ENCODE peak calls at places on chromosomes 3 and 15, in five cellular contexts. One of them, this sample, is unnamed.

GRCh38 chr3:90241481-90241880 is 1134.1 kb downstream of the EPHA3 start:
- DNase-seq in RPMI7951: no peak
- DNase-seq in stimulated activated CD4-positive, alpha-beta T cell treated with anti-CD3 and anti-CD28 coated beads, Interleukin-2, amount 100 ng/mL, for 48 hours: no peak
- DNase-seq in erythroblast: no peak
- DNase-seq in nucleus accumbens: no peak
- DNase-seq in this sample: no peak

GRCh38 chr3:55893045-55893664 is 406.0 kb upstream of the WNT5A start:
- DNase-seq in RPMI7951: peak; percentile 46
- DNase-seq in stimulated activated CD4-positive, alpha-beta T cell treated with anti-CD3 and anti-CD28 coated beads, Interleukin-2, amount 100 ng/mL, for 48 hours: no peak
- DNase-seq in erythroblast: no peak
- DNase-seq in nucleus accumbens: no peak
- DNase-seq in this sample: no peak

GRCh38 chr15:73648027-73648295 is 14.8 kb upstream of the NPTN start:
- DNase-seq in RPMI7951: no peak
- DNase-seq in stimulated activated CD4-positive, alpha-beta T cell treated with anti-CD3 and anti-CD28 coated beads, Interleukin-2, amount 100 ng/mL, for 48 hours: no peak
- DNase-seq in erythroblast: no peak
- DNase-seq in nucleus accumbens: no peak
- DNase-seq in this sample: no peak

GRCh38 chr15:93087825-93088199 is 1.2 kb downstream of the RGMA start:
- DNase-seq in RPMI7951: peak; percentile 40
- DNase-seq in stimulated activated CD4-positive, alpha-beta T cell treated with anti-CD3 and anti-CD28 coated beads, Interleukin-2, amount 100 ng/mL, for 48 hours: peak; percentile 76
- DNase-seq in erythroblast: peak; percentile 79
- DNase-seq in nucleus accumbens: no peak
- DNase-seq in this sample: peak; percentile 93

GRCh38 chr15:74695597-74696397 is at the start of gene EDC3:
- DNase-seq in RPMI7951: peak; percentile 84
- DNase-seq in stimulated activated CD4-positive, alpha-beta T cell treated with anti-CD3 and anti-CD28 coated beads, Interleukin-2, amount 100 ng/mL, for 48 hours: peak; percentile 81
- DNase-seq in erythroblast: peak; percentile 91
- DNase-seq in nucleus accumbens: peak; percentile 62
- DNase-seq in this sample: peak; percentile 96

GRCh38 chr3:126927846-126928245 is 55.1 kb upstream of the PLXNA1 start:
- DNase-seq in RPMI7951: peak; percentile 89
- DNase-seq in stimulated activated CD4-positive, alpha-beta T cell treated with anti-CD3 and anti-CD28 coated beads, Interleukin-2, amount 100 ng/mL, for 48 hours: no peak
- DNase-seq in erythroblast: no peak
- DNase-seq in nucleus accumbens: no peak
- DNase-seq in this sample: peak; percentile 48

GRCh38 chr15:100714034-100714748 is 111.8 kb downstream of the ASB7 start:
- DNase-seq in RPMI7951: no peak
- DNase-seq in stimulated activated CD4-positive, alpha-beta T cell treated with anti-CD3 and anti-CD28 coated beads, Interleukin-2, amount 100 ng/mL, for 48 hours: no peak
- DNase-seq in erythroblast: no peak
- DNase-seq in nucleus accumbens: no peak
- DNase-seq in this sample: no peak

GRCh38 chr15:101490922-101491738 is 1.6 kb upstream of the PCSK6 start:
- DNase-seq in RPMI7951: no peak
- DNase-seq in stimulated activated CD4-positive, alpha-beta T cell treated with anti-CD3 and anti-CD28 coated beads, Interleukin-2, amount 100 ng/mL, for 48 hours: no peak
- DNase-seq in erythroblast: no peak
- DNase-seq in nucleus accumbens: no peak
- DNase-seq in this sample: peak; percentile 59

GRCh38 chr3:118863731-118864322 is 170.8 kb downstream of the IGSF11 start:
- DNase-seq in RPMI7951: no peak
- DNase-seq in stimulated activated CD4-positive, alpha-beta T cell treated with anti-CD3 and anti-CD28 coated beads, Interleukin-2, amount 100 ng/mL, for 48 hours: no peak
- DNase-seq in erythroblast: peak; percentile 0
- DNase-seq in nucleus accumbens: no peak
- DNase-seq in this sample: no peak

This sample was measured in posterior vena cava.